ENCODE peak calls at places on chromosomes 16 and 17, in seven cellular contexts. Y, M, X, T, O, S and E are unnamed samples.

GRCh38 chr17:57687642-57688041 is 57.5 kb downstream of the CCDC182 start:
- DNase-seq in Y (no peak), M (no peak), X (no peak), T (no peak), O (no peak), S (no peak), E (no peak)

GRCh38 chr17:61594294-61594825 is 3.3 kb upstream of the NACA2 start:
- DNase-seq in Y (no peak), M (no peak), X (no peak), T (no peak), O (no peak), S (no peak), E (no peak)

GRCh38 chr17:72117748-72118587 is 2.9 kb upstream of the SOX9 start:
- DNase-seq in Y (no peak), M (no peak), X (no peak), T (no peak), O (no peak), S (no peak), E (no peak)

GRCh38 chr17:83055911-83056582 is 23.4 kb upstream of the METRNL start:
- DNase-seq in Y (peak), M (no peak), X (peak), T (peak), O (peak), S (no peak), E (no peak)

GRCh38 chr17:15893333-15894024 is 51.5 kb upstream of the ADORA2B start:
- DNase-seq in Y (no peak), M (no peak), X (no peak), T (no peak), O (no peak), S (no peak), E (no peak)

GRCh38 chr16:17453365-17454122 is 17.2 kb downstream of the XYLT1 start:
- DNase-seq in Y (no peak), M (no peak), X (no peak), T (no peak), O (no peak), S (no peak), E (no peak)

GRCh38 chr17:81566461-81567126 is 14.4 kb upstream of the FAAP100 start:
- DNase-seq in Y (no peak), M (peak), X (peak), T (peak), O (no peak), S (no peak), E (no peak)

GRCh38 chr17:75077490-75078096 is 10.2 kb upstream of the SLC16A5 start:
- DNase-seq in Y (peak), M (no peak), X (no peak), T (no peak), O (peak), S (peak), E (peak)

GRCh38 chr17:28087743-28088142 is 45.3 kb downstream of the NLK start:
- DNase-seq in Y (no peak), M (no peak), X (no peak), T (no peak), O (no peak), S (no peak), E (no peak)

GRCh38 chr16:80158766-80159165 is 382.0 kb upstream of the DYNLRB2 start:
- DNase-seq in Y (no peak), M (no peak), X (peak), T (peak), O (no peak), S (no peak), E (no peak)

GRCh38 chr16:19499006-19499405 is 22.9 kb downstream of the GDE1 start:
- DNase-seq in Y (no peak), M (no peak), X (no peak), T (no peak), O (no peak), S (no peak), E (no peak)

GRCh38 chr17:75267403-75268232 is 3.4 kb downstream of the MIF4GD start:
- DNase-seq in Y (no peak), M (peak), X (no peak), T (peak), O (no peak), S (peak), E (no peak)

GRCh38 chr16:84286568-84287220 is 8.0 kb upstream of the WFDC1 start:
- DNase-seq in Y (no peak), M (no peak), X (no peak), T (no peak), O (no peak), S (no peak), E (no peak)